ENCODE peak calls at places on chromosomes 7 and 10, in six cellular contexts. F, I, T, C, R and W are unnamed samples.

GRCh38 chr7:120915314-120915713 is 35.3 kb upstream of the ING3 start:
- DNase-seq in F (no peak), I (no peak), T (no peak), C (no peak), R (no peak), W (no peak)

GRCh38 chr7:1555046-1555812 is 776 bp downstream of the TMEM184A start:
- DNase-seq in F (peak), I (no peak), T (peak), C (peak), R (peak), W (peak)

GRCh38 chr7:964401-965231 is 10.1 kb upstream of the ADAP1 start:
- DNase-seq in F (no peak), I (no peak), T (no peak), C (peak), R (peak), W (peak)

GRCh38 chr7:13279854-13280435 is 592.5 kb downstream of the ARL4A start:
- DNase-seq in F (no peak), I (no peak), T (no peak), C (no peak), R (no peak), W (no peak)

GRCh38 chr7:29196191-29196590 is 1.6 kb downstream of the CHN2 start:
- DNase-seq in F (no peak), I (no peak), T (no peak), C (no peak), R (no peak), W (no peak)

GRCh38 chr7:132901241-132901640 is 180.6 kb downstream of the CHCHD3 start:
- DNase-seq in F (no peak), I (no peak), T (no peak), C (no peak), R (no peak), W (no peak)

GRCh38 chr7:44750921-44751571 is 2.4 kb downstream of the ZMIZ2 start:
- DNase-seq in F (no peak), I (peak), T (no peak), C (no peak), R (no peak), W (no peak)

GRCh38 chr10:110395350-110396283 is 90.9 kb upstream of the SMNDC1 start:
- DNase-seq in F (no peak), I (peak), T (peak), C (peak), R (peak), W (peak)

GRCh38 chr7:38107486-38107893 is 70.6 kb upstream of the STARD3NL start:
- DNase-seq in F (peak), I (peak), T (peak), C (peak), R (peak), W (peak)

GRCh38 chr7:121279060-121279620 is 49.7 kb upstream of the WNT16 start:
- DNase-seq in F (no peak), I (no peak), T (no peak), C (no peak), R (no peak), W (no peak)

GRCh38 chr10:22433875-22434274 is 88.6 kb downstream of the SPAG6 start:
- DNase-seq in F (no peak), I (no peak), T (peak), C (no peak), R (no peak), W (no peak)

GRCh38 chr10:55550241-55550640 is 749.2 kb upstream of the PCDH15 start:
- DNase-seq in F (no peak), I (no peak), T (no peak), C (no peak), R (no peak), W (no peak)

GRCh38 chr10:10872035-10872673 is 145.5 kb upstream of the CELF2 start:
- DNase-seq in F (no peak), I (no peak), T (no peak), C (no peak), R (no peak), W (peak)

GRCh38 chr7:7271094-7271874 is 88.9 kb downstream of the C1GALT1 start:
- DNase-seq in F (no peak), I (no peak), T (no peak), C (no peak), R (no peak), W (no peak)

GRCh38 chr10:124674768-124675222 is 69.4 kb downstream of the FAM53B start:
- DNase-seq in F (no peak), I (no peak), T (no peak), C (no peak), R (peak), W (no peak)

GRCh38 chr10:93462881-93463280 is 19.3 kb downstream of the MYOF start:
- DNase-seq in F (no peak), I (peak), T (no peak), C (no peak), R (peak), W (no peak)

GRCh38 chr10:72353028-72353962 is 1.4 kb downstream of the DNAJB12 start:
- DNase-seq in F (no peak), I (no peak), T (peak), C (no peak), R (peak), W (no peak)

GRCh38 chr7:44275829-44276570 is 49.4 kb downstream of the CAMK2B start:
- DNase-seq in F (no peak), I (no peak), T (no peak), C (peak), R (no peak), W (no peak)

GRCh38 chr10:61140765-61141392 is 196.9 kb upstream of the RHOBTB1 start:
- DNase-seq in F (peak), I (no peak), T (peak), C (no peak), R (peak), W (peak)

GRCh38 chr10:110631934-110632333 is 12.2 kb upstream of the RBM20 start:
- DNase-seq in F (no peak), I (no peak), T (no peak), C (no peak), R (no peak), W (no peak)

GRCh38 chr10:24642921-24643678 is 80.6 kb downstream of the ARHGAP21 start:
- DNase-seq in F (peak), I (peak), T (peak), C (no peak), R (no peak), W (no peak)

GRCh38 chr7:74619235-74619860 is 38.2 kb upstream of the GTF2I start:
- DNase-seq in F (no peak), I (no peak), T (no peak), C (no peak), R (no peak), W (no peak)

GRCh38 chr10:13439771-13440708 is 88.8 kb downstream of the BEND7 start:
- DNase-seq in F (peak), I (no peak), T (peak), C (peak), R (peak), W (peak)

GRCh38 chr7:104341545-104341944 is 13.1 kb downstream of the LHFPL3 start:
- DNase-seq in F (no peak), I (no peak), T (no peak), C (no peak), R (no peak), W (no peak)

GRCh38 chr10:27998178-27998953 is 513 bp downstream of the ODAD2 start:
- DNase-seq in F (peak), I (no peak), T (no peak), C (peak), R (peak), W (no peak)

GRCh38 chr10:98316156-98316555 is 48.2 kb upstream of the LOXL4 start:
- DNase-seq in F (no peak), I (no peak), T (no peak), C (no peak), R (no peak), W (no peak)

GRCh38 chr7:43847496-43847895 is 21.8 kb downstream of the MRPS24 start:
- DNase-seq in F (no peak), I (no peak), T (no peak), C (no peak), R (no peak), W (no peak)

GRCh38 chr10:17257466-17258321 is 29.7 kb downstream of the VIM start:
- DNase-seq in F (peak), I (peak), T (peak), C (no peak), R (peak), W (peak)

GRCh38 chr7:92810242-92810611 is 26.1 kb downstream of the CDK6 start:
- DNase-seq in F (no peak), I (no peak), T (peak), C (no peak), R (peak), W (no peak)

GRCh38 chr7:122137291-122138077 is 6.6 kb downstream of the AASS start:
- DNase-seq in F (no peak), I (no peak), T (no peak), C (no peak), R (no peak), W (no peak)

GRCh38 chr10:112346774-112347173 is 27.1 kb upstream of the ACSL5 start:
- DNase-seq in F (no peak), I (no peak), T (no peak), C (no peak), R (no peak), W (no peak)

GRCh38 chr7:94908204-94909022 is 1.0 kb downstream of the PPP1R9A start:
- DNase-seq in F (peak), I (no peak), T (peak), C (no peak), R (peak), W (peak)
- TF ChIP-seq POLR2A in F (no peak), I (no peak), T (no peak), C (no peak), R (peak), W (no peak)

DNA sequence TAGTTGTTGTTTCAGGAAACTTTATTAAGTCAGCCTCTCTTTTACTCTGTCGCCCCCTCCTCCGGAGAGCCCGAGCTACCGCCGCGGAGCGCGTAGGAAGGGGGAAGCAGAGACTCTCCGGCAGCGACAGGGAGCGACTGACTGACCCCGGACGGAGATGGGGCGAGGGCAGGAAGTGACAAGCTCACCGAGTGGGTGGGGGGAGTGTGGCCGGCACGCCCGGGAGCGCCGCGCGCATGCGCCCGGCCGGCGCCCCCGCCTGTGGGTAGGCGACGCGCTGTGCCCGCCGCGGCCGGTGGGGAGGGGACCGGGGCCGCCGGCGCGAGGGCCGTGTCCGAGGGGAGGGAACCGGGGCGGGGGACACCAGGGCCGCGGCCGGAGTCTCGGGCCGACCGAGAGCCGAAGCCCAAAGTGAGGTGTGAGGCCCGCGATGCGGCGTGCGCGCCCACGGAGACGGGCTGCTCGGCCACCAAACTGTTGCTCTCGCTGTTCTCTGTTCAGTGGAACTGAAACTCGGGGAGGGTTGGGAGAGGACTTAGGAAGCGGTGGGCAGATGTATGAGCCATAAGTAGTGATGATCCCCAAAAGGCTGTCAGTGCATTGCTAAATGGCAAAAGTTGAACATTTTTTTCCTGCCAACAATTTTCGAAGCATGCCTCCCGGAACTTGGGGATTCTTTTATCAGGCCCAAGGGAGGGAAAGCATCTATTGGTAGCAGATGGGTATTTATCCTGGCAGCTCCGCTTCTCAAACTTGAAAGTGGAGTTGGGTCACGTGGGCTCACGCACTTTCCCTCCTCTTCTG is at the start of gene ZNF800:
- DNase-seq in F (peak), I (no peak), T (peak), C (peak), R (peak), W (peak)
- H3K27ac ChIP-seq in F (peak), I (peak), T (peak), C (peak), R (peak), W (peak)

GRCh38 chr10:86399879-86400704 is 33.5 kb upstream of the GRID1 start:
- DNase-seq in F (peak), I (peak), T (peak), C (peak), R (peak), W (peak)
- TF ChIP-seq POLR2A in F (no peak), I (peak), T (peak), C (no peak), R (peak), W (peak)

GRCh38 chr7:16698200-16698910 is 52.4 kb downstream of the BZW2 start:
- DNase-seq in F (no peak), I (no peak), T (no peak), C (no peak), R (no peak), W (no peak)

GRCh38 chr7:16693601-16694318 is 47.8 kb downstream of the BZW2 start:
- DNase-seq in F (no peak), I (no peak), T (no peak), C (no peak), R (no peak), W (no peak)

GRCh38 chr7:16697507-16698199 is 51.7 kb downstream of the BZW2 start:
- DNase-seq in F (no peak), I (no peak), T (no peak), C (no peak), R (no peak), W (no peak)

GRCh38 chr7:16694806-16695205 is 48.8 kb downstream of the BZW2 start:
- DNase-seq in F (no peak), I (no peak), T (no peak), C (no peak), R (no peak), W (no peak)

DNA sequence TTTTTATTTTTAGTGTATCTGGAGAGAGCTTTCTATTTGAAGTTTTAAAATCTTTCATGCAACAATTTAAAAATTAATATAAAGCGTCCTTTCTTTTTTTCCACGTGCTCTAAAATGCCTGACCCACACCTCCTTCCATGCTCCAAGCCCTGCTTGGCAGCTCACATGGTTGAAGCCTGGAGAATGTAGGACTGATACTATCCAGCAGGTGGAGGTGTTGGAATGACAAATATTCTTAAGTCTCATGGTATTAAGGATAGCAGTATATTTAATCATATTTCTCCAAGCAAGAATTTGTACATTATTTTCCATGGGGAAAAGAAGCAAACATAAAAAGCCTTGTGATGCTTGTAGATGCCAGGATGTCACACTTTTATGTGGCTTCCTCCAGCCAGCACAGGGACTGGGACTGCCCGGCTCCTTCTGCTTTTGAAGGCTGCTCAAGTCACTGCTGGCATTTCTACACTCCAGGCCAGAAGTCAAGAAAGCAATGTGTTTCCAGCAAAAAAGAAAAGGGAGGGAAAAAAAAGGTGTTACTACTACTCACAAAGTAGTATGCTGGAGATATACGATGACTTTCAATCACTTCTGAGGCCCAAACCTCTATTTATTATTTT is 49.7 kb downstream of the BZW2 start:
- DNase-seq in F (peak), I (no peak), T (peak), C (no peak), R (peak), W (no peak)
- H3K27ac ChIP-seq in F (no peak), I (no peak), T (no peak), C (no peak), R (no peak), W (no peak)

GRCh38 chr10:96271017-96271815 is at the start of gene BLNK:
- DNase-seq in F (peak), I (peak), T (no peak), C (peak), R (peak), W (peak)
- TF ChIP-seq POLR2A in F (no peak), I (peak), T (no peak), C (peak), R (peak), W (no peak)

DNA sequence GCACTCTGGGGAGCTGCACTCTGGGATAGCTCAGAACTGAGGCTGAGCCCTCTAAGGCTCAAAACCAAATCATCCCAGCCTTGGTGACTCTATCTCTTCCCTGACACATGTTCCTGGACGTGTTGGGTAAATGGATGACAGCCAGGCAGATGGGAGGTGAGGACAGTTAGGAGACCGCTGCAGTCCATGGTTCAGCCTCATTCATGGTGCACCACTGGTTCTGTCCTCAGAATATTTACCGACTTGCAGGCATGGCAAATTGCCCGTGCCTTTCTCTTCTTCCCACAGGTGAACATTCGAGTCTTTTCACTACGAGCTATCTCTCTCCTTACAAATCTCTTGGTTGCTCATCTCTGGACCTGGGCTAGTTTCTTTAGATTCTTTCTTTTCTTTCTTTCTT is 80.3 kb upstream of the EFCAB10 start:
- DNase-seq in F (no peak), I (no peak), T (no peak), C (peak), R (no peak), W (no peak)
- H3K27ac ChIP-seq in F (no peak), I (no peak), T (no peak), C (no peak), R (no peak), W (no peak)

GRCh38 chr7:65872776-65873581 is at the start of gene VKORC1L1:
- DNase-seq in F (peak), I (peak), T (peak), C (peak), R (peak), W (peak)
- TF ChIP-seq POLR2A in F (peak), I (peak), T (peak), C (peak), R (peak), W (no peak)

GRCh38 chr10:121559321-121559720 is 38.9 kb downstream of the FGFR2 start:
- DNase-seq in F (no peak), I (no peak), T (no peak), C (no peak), R (peak), W (no peak)
- H3K27ac ChIP-seq in F (no peak), I (no peak), T (no peak), C (no peak), R (no peak), W (no peak)

GRCh38 chr7:149497467-149498261 is at the start of gene ZNF746:
- DNase-seq in F (peak), I (peak), T (peak), C (peak), R (peak), W (peak)
- TF ChIP-seq POLR2A in F (no peak), I (peak), T (peak), C (peak), R (peak), W (peak)